ENCODE peak calls at places on chromosomes 2 and 18, in four cellular contexts. Q is tibial artery, D is mesothelial cell of epicardium, X is colonic mucosa. O is an unnamed sample.

GRCh38 chr2:109644571-109645275 is 30.6 kb downstream of the SOWAHC start:
- DNase-seq in Q (no peak), D (no peak), X (peak), O (peak)

GRCh38 chr2:102029405-102029804 is 37.6 kb downstream of the IL1R2 start:
- DNase-seq in Q (no peak), D (no peak), X (no peak), O (no peak)

GRCh38 chr2:120883607-120884405 is 148.1 kb downstream of the GLI2 start:
- DNase-seq in Q (no peak), D (no peak), X (no peak), O (no peak)

GRCh38 chr2:102508863-102509262 is 35.8 kb downstream of the SLC9A4 start:
- DNase-seq in Q (no peak), D (no peak), X (no peak), O (no peak)

GRCh38 chr2:9095690-9096089 is 92.2 kb upstream of the MBOAT2 start:
- DNase-seq in Q (peak), D (no peak), X (peak), O (peak)

GRCh38 chr2:128374711-128375413 is 56.2 kb upstream of the HS6ST1 start:
- DNase-seq in Q (peak), D (no peak), X (no peak), O (no peak)

GRCh38 chr18:47263197-47263827 is 11.9 kb upstream of the SKOR2 start:
- DNase-seq in Q (no peak), D (no peak), X (no peak), O (no peak)

GRCh38 chr2:144505245-144505801 is 14.6 kb downstream of the ZEB2 start:
- DNase-seq in Q (no peak), D (no peak), X (no peak), O (no peak)

GRCh38 chr2:128414946-128415767 is 96.5 kb upstream of the HS6ST1 start:
- DNase-seq in Q (no peak), D (peak), X (peak), O (peak)

GRCh38 chr2:157312866-157313486 is 12.6 kb downstream of the ERMN start:
- DNase-seq in Q (no peak), D (no peak), X (no peak), O (no peak)

GRCh38 chr2:151914989-151915628 is 86.9 kb upstream of the ARL5A start:
- DNase-seq in Q (no peak), D (no peak), X (no peak), O (no peak)

GRCh38 chr18:34467059-34467458 is 242.3 kb upstream of the NOL4 start:
- DNase-seq in Q (no peak), D (no peak), X (no peak), O (no peak)

GRCh38 chr18:58991127-58991798 is 126.6 kb downstream of the ZNF532 start:
- DNase-seq in Q (no peak), D (no peak), X (no peak), O (no peak)

GRCh38 chr2:226882606-226883005 is 46.8 kb downstream of the RHBDD1 start:
- DNase-seq in Q (no peak), D (no peak), X (no peak), O (no peak)

GRCh38 chr2:332592-332991 is 44.7 kb upstream of the ALKAL2 start:
- DNase-seq in Q (no peak), D (no peak), X (no peak), O (no peak)
- TF ChIP-seq CTCF in Q (no peak), D (no peak), X (no peak), O (no peak)

DNA sequence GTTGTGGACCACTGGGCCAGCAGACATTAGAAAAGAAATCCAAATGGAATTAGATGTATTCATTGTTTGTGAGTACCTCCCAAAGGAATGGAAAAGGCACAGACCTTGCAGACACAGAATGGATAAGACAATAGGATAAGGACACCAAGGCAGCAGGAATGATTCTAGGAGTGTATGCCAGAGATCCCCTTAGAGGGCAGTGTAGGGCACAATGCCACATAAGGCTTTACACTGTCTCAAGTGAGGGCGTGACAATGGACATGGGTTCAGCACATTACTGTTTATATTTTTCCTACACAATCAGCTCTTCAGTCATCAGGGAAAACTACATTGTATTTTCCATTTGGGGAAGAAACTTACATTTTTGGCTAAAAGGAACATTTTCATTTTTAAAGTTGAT is 250.9 kb downstream of the PTH2R start:
- DNase-seq in Q (no peak), D (no peak), X (no peak), O (no peak)
- TF ChIP-seq CTCF in Q (no peak), D (no peak), X (peak), O (peak)

GRCh38 chr18:31684279-31685096 is at the start of gene B4GALT6:
- DNase-seq in Q (no peak), D (peak), X (peak), O (peak)

GRCh38 chr18:31686572-31686971 is 2.2 kb upstream of the B4GALT6 start:
- DNase-seq in Q (no peak), D (no peak), X (no peak), O (no peak)

GRCh38 chr18:31687016-31687415 is 2.6 kb upstream of the B4GALT6 start:
- DNase-seq in Q (no peak), D (no peak), X (no peak), O (no peak)

GRCh38 chr18:31683968-31684278 is 458 bp downstream of the B4GALT6 start:
- DNase-seq in Q (no peak), D (no peak), X (no peak), O (no peak)

DNA sequence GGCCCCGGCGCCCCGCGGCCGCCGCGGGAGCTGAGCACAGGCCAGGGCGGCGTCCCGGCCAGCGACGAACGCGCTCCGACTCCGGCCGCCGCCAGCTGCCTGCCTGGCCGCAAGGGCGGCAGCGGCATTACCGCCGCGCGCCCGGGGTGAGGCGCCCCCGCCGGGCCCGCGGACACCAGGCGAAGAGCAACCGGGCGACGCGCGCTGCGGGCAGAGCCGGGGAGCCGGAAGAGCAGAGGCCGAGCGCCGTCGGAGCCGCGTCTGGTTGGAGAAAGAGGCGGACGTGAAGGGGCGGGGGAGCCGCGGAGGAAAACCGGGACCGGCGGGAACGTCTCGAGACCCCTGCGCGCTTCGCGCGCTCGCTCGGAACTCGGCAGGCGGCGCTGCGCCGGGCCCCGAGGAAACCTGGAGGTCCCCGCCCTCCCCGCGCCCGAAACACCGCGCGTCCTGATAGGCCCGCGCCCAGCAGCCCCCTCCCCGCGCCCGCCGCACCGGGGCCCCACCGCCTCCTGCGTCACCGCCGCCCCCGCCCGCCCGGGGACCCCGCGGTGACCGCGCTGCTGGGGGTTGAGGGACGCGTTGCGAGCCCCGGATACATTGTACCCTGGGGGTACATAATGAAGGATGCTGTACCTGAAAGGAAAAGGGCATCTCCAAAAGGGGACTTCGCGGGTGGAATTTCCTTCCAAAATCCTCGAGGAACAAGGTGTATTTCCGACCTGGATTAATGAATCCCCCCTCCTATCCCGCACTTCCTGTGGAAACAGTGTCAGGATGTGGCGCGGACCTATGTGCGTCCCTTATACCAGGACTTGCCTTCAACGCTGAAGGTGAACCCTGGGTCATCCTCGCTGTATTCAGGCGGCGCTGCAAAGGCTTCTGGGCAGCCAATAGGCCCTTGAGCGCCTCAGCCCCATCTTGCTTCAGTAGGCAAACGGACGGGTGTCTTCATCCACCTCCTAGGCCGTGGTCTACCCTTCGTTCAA is 1.0 kb upstream of the B4GALT6 start:
- DNase-seq in Q (no peak), D (peak), X (peak), O (peak)
- TF ChIP-seq CTCF in Q (peak), D (peak), X (peak), O (peak)

DNA sequence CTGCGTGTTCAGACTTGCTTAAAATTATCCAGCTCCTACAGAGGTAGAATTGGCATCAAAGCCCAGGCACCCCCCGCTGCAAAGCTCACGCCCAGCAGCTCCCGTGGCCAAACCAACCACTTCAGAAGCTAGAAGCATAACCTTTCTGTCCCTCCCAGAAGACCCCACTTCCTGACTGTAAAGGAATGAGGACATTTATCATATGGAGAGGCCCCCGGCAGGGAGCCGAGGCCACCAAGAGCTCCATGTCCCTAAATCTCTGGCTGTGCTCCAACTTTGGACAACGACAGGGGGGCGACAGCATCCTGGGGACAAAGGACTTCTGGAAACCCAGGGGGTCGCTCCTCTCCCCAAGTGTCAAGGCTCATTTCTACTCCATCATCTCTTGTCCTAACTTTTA is 369.0 kb upstream of the SALL3 start:
- DNase-seq in Q (no peak), D (no peak), X (no peak), O (no peak)
- TF ChIP-seq CTCF in Q (no peak), D (no peak), X (no peak), O (no peak)

GRCh38 chr18:12046751-12047335 is 46.8 kb upstream of the ANKRD62 start:
- DNase-seq in Q (no peak), D (no peak), X (peak), O (no peak)
- TF ChIP-seq CTCF in Q (no peak), D (no peak), X (no peak), O (no peak)

GRCh38 chr2:100963026-100963375 is 39.1 kb upstream of the RPL31 start:
- DNase-seq in Q (no peak), D (no peak), X (no peak), O (no peak)

GRCh38 chr2:100964706-100965269 is 37.3 kb upstream of the RPL31 start:
- DNase-seq in Q (no peak), D (no peak), X (no peak), O (no peak)

GRCh38 chr2:100965596-100965995 is 36.5 kb upstream of the RPL31 start:
- DNase-seq in Q (no peak), D (no peak), X (no peak), O (no peak)

GRCh38 chr2:100962366-100963025 is 39.6 kb upstream of the RPL31 start:
- DNase-seq in Q (no peak), D (no peak), X (no peak), O (peak)

DNA sequence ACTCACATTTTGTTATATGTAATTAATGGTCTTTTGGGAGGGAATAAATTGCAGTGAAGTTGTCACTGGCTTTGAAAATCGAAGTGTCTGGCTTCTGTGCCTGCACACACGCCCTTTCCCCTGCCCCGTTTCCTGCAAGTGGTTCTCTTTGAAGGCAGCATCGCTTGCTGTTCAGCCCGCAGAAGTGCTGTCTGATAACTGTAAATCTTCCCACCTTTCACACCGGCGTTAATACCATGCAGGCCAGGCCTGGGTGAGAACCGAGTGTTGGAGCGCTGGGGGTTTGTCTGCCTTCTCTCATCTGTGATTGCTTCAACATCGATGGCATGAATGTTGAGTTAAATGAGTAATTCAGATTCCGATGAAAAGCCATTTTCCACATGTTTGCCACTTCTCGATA is 37.9 kb upstream of the RPL31 start:
- DNase-seq in Q (no peak), D (no peak), X (no peak), O (peak)
- TF ChIP-seq CTCF in Q (no peak), D (no peak), X (no peak), O (no peak)